ENCODE peak calls at places on chromosomes 13 and 19, in six cellular contexts. O is tibial artery; B is body of pancreas; J is CD8-positive, alpha-beta T cell; X is endodermal cell; I is SK-N-SH. E is an unnamed sample. For H3K36me3, the result is how much of the 10 kb centered on the place peaks cover.

GRCh38 chr13:92175330-92175729 is 776.9 kb downstream of the GPC5 start:
- DNase-seq in O (no peak), I (peak), J (no peak), B (peak), X (peak), E (peak)

GRCh38 chr19:1281270-1281894 is 4.3 kb upstream of the EFNA2 start:
- DNase-seq in X (no peak), I (no peak), B (no peak), J (no peak), O (no peak), E (no peak)

GRCh38 chr13:49604570-49604969 is 19.2 kb upstream of the RCBTB1 start:
- DNase-seq in B (peak), I (no peak), X (no peak), J (no peak), O (no peak), E (no peak)

GRCh38 chr13:110360598-110360997 is 53.5 kb downstream of the COL4A2 start:
- DNase-seq in I (no peak), O (no peak), B (no peak), J (no peak), X (no peak), E (peak)

GRCh38 chr13:44238011-44238421 is 135.6 kb upstream of the SERP2 start:
- DNase-seq in B (no peak), I (peak), X (no peak), J (no peak), O (no peak), E (no peak)

GRCh38 chr13:32911506-32911905 is 104.7 kb upstream of the KL start:
- DNase-seq in B (no peak), X (peak), J (no peak), I (peak), O (no peak), E (peak)

GRCh38 chr13:103188688-103189326 is 122.6 kb upstream of the SLC10A2 start:
- DNase-seq in O (no peak), J (no peak), B (no peak), X (no peak), I (peak), E (no peak)

GRCh38 chr19:17073869-17074627 is 1.2 kb downstream of the HAUS8 start:
- DNase-seq in B (no peak), X (peak), I (no peak), J (peak), O (no peak), E (no peak)

GRCh38 chr19:28497137-28497536 is 715.8 kb downstream of the UQCRFS1 start:
- DNase-seq in X (no peak), I (no peak), B (no peak), O (no peak), J (no peak), E (no peak)

GRCh38 chr13:24512208-24513068 is at the start of gene PARP4:
- DNase-seq in O (peak), X (peak), I (peak), B (peak), J (peak), E (peak)
- TF ChIP-seq CTCF in O (no peak), X (peak), I (no peak), B (no peak), J (no peak), E (peak)

DNA sequence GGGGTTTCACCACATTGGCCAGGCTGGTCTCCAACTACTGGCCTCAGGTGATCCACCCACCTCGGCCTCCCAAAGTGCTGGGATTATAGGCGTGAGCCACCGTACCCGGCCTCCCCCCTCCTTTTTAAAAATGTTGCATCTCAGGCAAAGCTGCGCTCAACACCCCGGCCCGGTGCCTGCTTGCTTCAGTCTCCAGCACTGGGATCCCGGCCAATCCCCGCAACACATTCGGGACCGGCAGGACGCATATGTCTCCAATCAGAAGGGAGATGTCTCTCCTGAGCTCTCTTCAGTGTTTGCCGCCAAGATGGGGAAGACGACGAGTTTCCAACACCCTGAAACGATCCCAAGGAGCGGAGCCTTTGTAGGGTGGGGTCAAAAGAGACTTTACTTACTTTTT is 16.1 kb downstream of the GNG7 start:
- DNase-seq in B (no peak), J (no peak), X (no peak), I (no peak), O (no peak), E (no peak)
- H3K36me3 ChIP-seq in B (under half), J (under half), X (under half), I (under half), O (under half), E (under half)

GRCh38 chr13:51782026-51782710 is 21.8 kb downstream of the DHRS12 start:
- DNase-seq in O (no peak), B (peak), X (no peak), I (no peak), J (no peak), E (no peak)

GRCh38 chr13:51783432-51784094 is 20.4 kb downstream of the DHRS12 start:
- DNase-seq in I (no peak), B (peak), X (no peak), O (no peak), J (no peak), E (no peak)

GRCh38 chr13:51784097-51784496 is 19.9 kb downstream of the DHRS12 start:
- DNase-seq in J (no peak), O (no peak), X (no peak), B (peak), I (no peak), E (no peak)

GRCh38 chr13:51780099-51780498 is 23.9 kb downstream of the DHRS12 start:
- DNase-seq in J (no peak), I (no peak), X (no peak), B (no peak), O (no peak), E (no peak)

DNA sequence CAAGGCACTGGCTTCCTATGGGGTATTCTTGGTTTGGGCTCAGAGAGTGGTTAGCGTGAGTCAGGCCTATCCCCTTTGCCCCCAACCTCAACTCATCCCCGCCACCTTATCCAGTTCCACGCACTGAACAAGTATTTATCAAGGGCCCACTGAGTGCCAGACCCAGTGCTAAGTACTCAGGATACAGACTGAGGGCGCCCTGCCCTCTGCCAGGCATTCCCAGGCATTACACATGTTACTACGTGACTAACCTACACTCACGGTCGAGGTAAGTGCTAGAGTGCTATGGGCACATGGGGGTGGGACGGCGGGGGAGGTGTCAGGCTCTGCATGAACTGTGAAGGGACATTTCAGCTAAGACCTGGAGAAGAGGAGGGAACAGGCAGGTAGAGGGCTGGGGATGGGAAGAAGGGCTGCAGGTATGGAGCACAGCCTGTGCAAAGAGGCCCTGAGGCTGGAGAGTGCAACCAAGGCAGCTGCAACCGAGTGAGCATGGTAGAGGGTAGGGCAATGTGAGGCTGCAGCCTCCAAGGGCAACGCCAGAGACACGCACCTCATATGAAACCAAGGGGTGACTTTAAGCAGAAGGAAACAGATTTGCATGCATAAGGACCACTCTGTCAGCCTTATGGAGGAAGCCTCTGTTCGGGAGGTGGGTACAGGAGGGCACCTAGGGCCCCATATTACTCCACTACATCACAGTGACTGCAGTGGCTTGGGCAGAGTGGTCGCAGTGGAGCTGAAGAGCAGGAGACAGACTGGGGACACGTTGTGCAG is 22.5 kb downstream of the DHRS12 start:
- DNase-seq in J (no peak), X (peak), I (peak), O (no peak), B (peak), E (no peak)
- TF ChIP-seq CTCF in J (no peak), X (peak), I (peak), O (no peak), B (peak), E (peak)

GRCh38 chr13:28553971-28554370 is 59.0 kb upstream of the FLT1 start:
- DNase-seq in I (no peak), J (no peak), O (no peak), B (no peak), X (no peak), E (no peak)

GRCh38 chr13:28550721-28551497 is 56.0 kb upstream of the FLT1 start:
- DNase-seq in X (no peak), O (no peak), B (no peak), J (no peak), I (no peak), E (no peak)

GRCh38 chr13:28548872-28549271 is 53.9 kb upstream of the FLT1 start:
- DNase-seq in J (no peak), B (no peak), X (peak), I (no peak), O (no peak), E (no peak)

GRCh38 chr13:28551498-28551895 is 56.6 kb upstream of the FLT1 start:
- DNase-seq in B (no peak), I (no peak), O (no peak), J (no peak), X (no peak), E (no peak)

DNA sequence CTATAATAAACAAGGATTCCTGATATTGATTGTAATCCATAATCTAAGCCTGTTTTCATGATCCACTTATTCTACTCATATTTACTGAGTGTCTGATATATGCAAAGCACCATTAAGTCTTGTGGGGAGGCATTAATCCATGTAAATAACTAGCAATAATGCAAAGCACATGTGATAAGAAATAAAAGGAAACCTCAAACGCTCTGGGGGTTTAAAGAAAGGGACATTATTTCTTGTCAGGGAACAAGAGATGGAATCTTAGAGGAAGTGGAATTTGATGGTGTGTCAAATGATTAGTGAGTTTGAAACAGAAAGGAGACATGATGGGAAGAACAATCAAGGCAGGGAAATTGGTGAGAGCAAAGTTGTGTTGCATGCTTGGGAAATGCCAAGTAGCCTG is 57.4 kb upstream of the FLT1 start:
- DNase-seq in B (no peak), O (no peak), I (no peak), J (no peak), X (no peak), E (no peak)
- H3K36me3 ChIP-seq in B (under half), O (under half), I (under half), J (under half), X (under half), E (under half)

E was measured in WERI-Rb-1.